ENCODE peak calls at places on chromosome 13, in ten cellular contexts. V, F, C, S, D, P, G, K, T and O are unnamed samples.

GRCh38 chr13:94342436-94343242 is 136.8 kb downstream of the DCT start:
- ATAC-seq in V (no peak), F (no peak), C (no peak), S (no peak), D (no peak), P (no peak), G (no peak), K (no peak), T (no peak), O (peak; percentile 38)

GRCh38 chr13:31209172-31209818 is 9.5 kb downstream of the B3GLCT start:
- ATAC-seq in V (peak; percentile 12), F (no peak), C (peak; percentile 16), S (peak; percentile 52), D (peak; percentile 30), P (no peak), G (peak; percentile 53), K (peak; percentile 79), T (no peak), O (no peak)

GRCh38 chr13:50340566-50341287 is 325.5 kb downstream of the KCNRG start:
- ATAC-seq in V (no peak), F (no peak), C (no peak), S (no peak), D (no peak), P (no peak), G (no peak), K (peak; percentile 52), T (no peak), O (no peak)

GRCh38 chr13:45048890-45049407 is 59.6 kb downstream of the GPALPP1 start:
- ATAC-seq in V (peak; percentile 72), F (no peak), C (no peak), S (no peak), D (no peak), P (peak; percentile 65), G (no peak), K (no peak), T (peak; percentile 71), O (peak; percentile 34)

GRCh38 chr13:94352057-94352456 is 127.4 kb downstream of the DCT start:
- ATAC-seq in V (no peak), F (no peak), C (no peak), S (no peak), D (no peak), P (peak; percentile 20), G (no peak), K (no peak), T (no peak), O (peak; percentile 6)

GRCh38 chr13:113647351-113648217 is 10.4 kb downstream of the ATP4B start:
- ATAC-seq in V (peak; percentile 94), F (peak; percentile 78), C (no peak), S (peak; percentile 97), D (no peak), P (peak; percentile 14), G (peak; percentile 86), K (no peak), T (no peak), O (no peak)

GRCh38 chr13:113449693-113450347 is 3.5 kb downstream of the ADPRHL1 start:
- ATAC-seq in V (no peak), F (no peak), C (no peak), S (no peak), D (no peak), P (no peak), G (no peak), K (no peak), T (no peak), O (no peak)

GRCh38 chr13:20291037-20291436 is 58.9 kb upstream of the GJB6 start:
- ATAC-seq in V (peak; percentile 51), F (no peak), C (no peak), S (no peak), D (no peak), P (no peak), G (no peak), K (no peak), T (no peak), O (no peak)

GRCh38 chr13:41013834-41014233 is 5.3 kb downstream of the ELF1 start:
- ATAC-seq in V (no peak), F (no peak), C (peak; percentile 8), S (no peak), D (no peak), P (peak; percentile 85), G (no peak), K (no peak), T (no peak), O (no peak)

GRCh38 chr13:49499889-49500660 is 4.3 kb downstream of the PHF11 start:
- ATAC-seq in V (no peak), F (no peak), C (no peak), S (no peak), D (no peak), P (no peak), G (no peak), K (no peak), T (no peak), O (no peak)

GRCh38 chr13:44165895-44166496 is 207.6 kb upstream of the SERP2 start:
- ATAC-seq in V (no peak), F (no peak), C (no peak), S (no peak), D (no peak), P (no peak), G (no peak), K (peak; percentile 76), T (no peak), O (no peak)

GRCh38 chr13:102902789-102903347 is 57.0 kb downstream of the ERCC5 start:
- ATAC-seq in V (peak; percentile 23), F (no peak), C (peak; percentile 26), S (no peak), D (no peak), P (no peak), G (no peak), K (peak; percentile 92), T (no peak), O (no peak)

GRCh38 chr13:113643593-113643992 is 14.4 kb downstream of the ATP4B start:
- ATAC-seq in V (no peak), F (no peak), C (no peak), S (no peak), D (no peak), P (no peak), G (no peak), K (no peak), T (peak; percentile 58), O (no peak)